ENCODE peak calls at places on chromosomes 11 and 22, in eight cellular contexts. One of them, this sample, is unnamed.

GRCh38 chr11:61851900-61852295 is 23.8 kb downstream of the FADS2 start:
- DNase-seq in kidney: no peak
- DNase-seq in fibroblast of mammary gland: no peak
- DNase-seq in A549: no peak
- DNase-seq in WERI-Rb-1: no peak
- DNase-seq in OCI-LY7: no peak
- DNase-seq in pancreas: no peak
- DNase-seq in mammary epithelial cell: no peak
- DNase-seq in this sample: no peak

GRCh38 chr11:61092280-61092766 is 10.0 kb upstream of the CD5 start:
- DNase-seq in mammary epithelial cell: no peak
- DNase-seq in WERI-Rb-1: no peak
- DNase-seq in OCI-LY7: no peak
- DNase-seq in pancreas: no peak
- DNase-seq in kidney: no peak
- DNase-seq in fibroblast of mammary gland: no peak
- DNase-seq in A549: no peak
- DNase-seq in this sample: no peak

GRCh38 chr11:29485641-29486040 is 531.2 kb downstream of the KCNA4 start:
- DNase-seq in WERI-Rb-1: no peak
- DNase-seq in kidney: no peak
- DNase-seq in A549: no peak
- DNase-seq in OCI-LY7: no peak
- DNase-seq in pancreas: no peak
- DNase-seq in fibroblast of mammary gland: no peak
- DNase-seq in mammary epithelial cell: no peak
- DNase-seq in this sample: no peak

GRCh38 chr22:49826603-49827306 is 918 bp downstream of the BRD1 start:
- DNase-seq in fibroblast of mammary gland: peak; percentile 28
- DNase-seq in pancreas: no peak
- DNase-seq in OCI-LY7: peak; percentile 64
- DNase-seq in WERI-Rb-1: no peak
- DNase-seq in mammary epithelial cell: peak; percentile 47
- DNase-seq in A549: no peak
- DNase-seq in kidney: no peak
- DNase-seq in this sample: no peak

GRCh38 chr11:10450451-10451398 is 4.3 kb upstream of the AMPD3 start:
- DNase-seq in OCI-LY7: no peak
- DNase-seq in pancreas: peak; percentile 64
- DNase-seq in WERI-Rb-1: no peak
- DNase-seq in A549: peak; percentile 45
- DNase-seq in mammary epithelial cell: peak; percentile 50
- DNase-seq in fibroblast of mammary gland: no peak
- DNase-seq in kidney: peak; percentile 81
- DNase-seq in this sample: no peak

GRCh38 chr22:50546326-50547230 is 879 bp downstream of the KLHDC7B start:
- DNase-seq in WERI-Rb-1: no peak
- DNase-seq in kidney: peak; percentile 74
- DNase-seq in OCI-LY7: no peak
- DNase-seq in A549: no peak
- DNase-seq in pancreas: no peak
- DNase-seq in fibroblast of mammary gland: no peak
- DNase-seq in mammary epithelial cell: no peak
- DNase-seq in this sample: peak; percentile 90

GRCh38 chr11:11826260-11826659 is 15.5 kb upstream of the USP47 start:
- DNase-seq in WERI-Rb-1: no peak
- DNase-seq in mammary epithelial cell: no peak
- DNase-seq in OCI-LY7: no peak
- DNase-seq in pancreas: no peak
- DNase-seq in fibroblast of mammary gland: no peak
- DNase-seq in A549: no peak
- DNase-seq in kidney: no peak
- DNase-seq in this sample: no peak

GRCh38 chr11:6611092-6612007 is 666 bp downstream of the TAF10 start:
- DNase-seq in mammary epithelial cell: peak; percentile 14
- DNase-seq in A549: no peak
- DNase-seq in fibroblast of mammary gland: peak; percentile 20
- DNase-seq in WERI-Rb-1: peak; percentile 26
- DNase-seq in pancreas: peak; percentile 62
- DNase-seq in kidney: peak; percentile 91
- DNase-seq in OCI-LY7: peak; percentile 30
- DNase-seq in this sample: peak; percentile 89

GRCh38 chr11:393219-394033 is 583 bp upstream of the PKP3 start:
- DNase-seq in kidney: no peak
- DNase-seq in A549: peak; percentile 97
- DNase-seq in fibroblast of mammary gland: peak; percentile 77
- DNase-seq in OCI-LY7: no peak
- DNase-seq in pancreas: no peak
- DNase-seq in WERI-Rb-1: no peak
- DNase-seq in mammary epithelial cell: peak; percentile 92
- DNase-seq in this sample: no peak

GRCh38 chr11:115961168-115962003 is 457.2 kb upstream of the CADM1 start:
- DNase-seq in WERI-Rb-1: peak; percentile 22
- DNase-seq in A549: no peak
- DNase-seq in pancreas: no peak
- DNase-seq in fibroblast of mammary gland: no peak
- DNase-seq in kidney: no peak
- DNase-seq in OCI-LY7: no peak
- DNase-seq in mammary epithelial cell: no peak
- DNase-seq in this sample: no peak

GRCh38 chr11:128548655-128549255 is 38.6 kb downstream of the ETS1 start:
- DNase-seq in mammary epithelial cell: no peak
- DNase-seq in WERI-Rb-1: no peak
- DNase-seq in A549: no peak
- DNase-seq in kidney: peak; percentile 94
- DNase-seq in pancreas: peak; percentile 34
- DNase-seq in OCI-LY7: peak; percentile 48
- DNase-seq in fibroblast of mammary gland: peak; percentile 48
- DNase-seq in this sample: no peak

GRCh38 chr11:2787816-2788750 is 88.3 kb upstream of the KCNQ1OT1 start:
- DNase-seq in A549: no peak
- DNase-seq in OCI-LY7: no peak
- DNase-seq in kidney: peak; percentile 73
- DNase-seq in fibroblast of mammary gland: no peak
- DNase-seq in pancreas: peak; percentile 8
- DNase-seq in WERI-Rb-1: no peak
- DNase-seq in mammary epithelial cell: no peak
- DNase-seq in this sample: peak; percentile 58

GRCh38 chr22:42074153-42074750 is at the start of gene PHETA2:
- DNase-seq in WERI-Rb-1: no peak
- DNase-seq in mammary epithelial cell: no peak
- DNase-seq in A549: no peak
- DNase-seq in kidney: peak; percentile 88
- DNase-seq in fibroblast of mammary gland: peak; percentile 34
- DNase-seq in OCI-LY7: no peak
- DNase-seq in pancreas: peak; percentile 61
- DNase-seq in this sample: no peak

GRCh38 chr11:120137611-120138521 is at the start of gene TRIM29:
- DNase-seq in pancreas: no peak
- DNase-seq in mammary epithelial cell: peak; percentile 92
- DNase-seq in OCI-LY7: no peak
- DNase-seq in A549: no peak
- DNase-seq in fibroblast of mammary gland: no peak
- DNase-seq in WERI-Rb-1: no peak
- DNase-seq in kidney: peak; percentile 93
- DNase-seq in this sample: peak; percentile 89

GRCh38 chr11:19777342-19778102 is 64.9 kb downstream of the NAV2 start:
- DNase-seq in pancreas: peak; percentile 44
- DNase-seq in OCI-LY7: no peak
- DNase-seq in A549: peak; percentile 68
- DNase-seq in WERI-Rb-1: no peak
- DNase-seq in fibroblast of mammary gland: peak; percentile 78
- DNase-seq in mammary epithelial cell: peak; percentile 63
- DNase-seq in kidney: no peak
- DNase-seq in this sample: no peak

GRCh38 chr22:24104307-24105017 is 76.8 kb upstream of the SUSD2 start:
- DNase-seq in A549: no peak
- DNase-seq in kidney: peak; percentile 50
- DNase-seq in mammary epithelial cell: no peak
- DNase-seq in fibroblast of mammary gland: no peak
- DNase-seq in WERI-Rb-1: no peak
- DNase-seq in OCI-LY7: no peak
- DNase-seq in pancreas: no peak
- DNase-seq in this sample: peak; percentile 26

GRCh38 chr22:30743257-30744020 is 48.8 kb downstream of the OSBP2 start:
- DNase-seq in mammary epithelial cell: no peak
- DNase-seq in A549: no peak
- DNase-seq in fibroblast of mammary gland: no peak
- DNase-seq in WERI-Rb-1: no peak
- DNase-seq in kidney: peak; percentile 51
- DNase-seq in OCI-LY7: no peak
- DNase-seq in pancreas: no peak
- DNase-seq in this sample: no peak

GRCh38 chr11:111414267-111414931 is 35.3 kb upstream of the POU2AF1 start:
- DNase-seq in pancreas: no peak
- DNase-seq in WERI-Rb-1: no peak
- DNase-seq in OCI-LY7: peak; percentile 86
- DNase-seq in fibroblast of mammary gland: no peak
- DNase-seq in A549: no peak
- DNase-seq in kidney: no peak
- DNase-seq in mammary epithelial cell: no peak
- DNase-seq in this sample: no peak

GRCh38 chr11:67002297-67002913 is 20.5 kb upstream of the SYT12 start:
- DNase-seq in OCI-LY7: no peak
- DNase-seq in fibroblast of mammary gland: no peak
- DNase-seq in mammary epithelial cell: no peak
- DNase-seq in kidney: no peak
- DNase-seq in pancreas: no peak
- DNase-seq in A549: no peak
- DNase-seq in WERI-Rb-1: no peak
- DNase-seq in this sample: no peak

GRCh38 chr11:47848636-47849155 is 546 bp upstream of the NUP160 start:
- DNase-seq in mammary epithelial cell: no peak
- DNase-seq in A549: no peak
- DNase-seq in pancreas: no peak
- DNase-seq in kidney: no peak
- DNase-seq in WERI-Rb-1: no peak
- DNase-seq in OCI-LY7: no peak
- DNase-seq in fibroblast of mammary gland: no peak
- DNase-seq in this sample: no peak

GRCh38 chr11:47850337-47850736 is 2.2 kb upstream of the NUP160 start:
- DNase-seq in pancreas: no peak
- DNase-seq in A549: no peak
- DNase-seq in mammary epithelial cell: no peak
- DNase-seq in OCI-LY7: peak; percentile 80
- DNase-seq in fibroblast of mammary gland: no peak
- DNase-seq in kidney: no peak
- DNase-seq in WERI-Rb-1: no peak
- DNase-seq in this sample: no peak

GRCh38 chr11:47847537-47847891 is 636 bp downstream of the NUP160 start:
- DNase-seq in A549: no peak
- DNase-seq in pancreas: no peak
- DNase-seq in fibroblast of mammary gland: no peak
- DNase-seq in mammary epithelial cell: no peak
- DNase-seq in WERI-Rb-1: no peak
- DNase-seq in kidney: no peak
- DNase-seq in OCI-LY7: no peak
- DNase-seq in this sample: no peak

GRCh38 chr11:47846998-47847397 is 1.2 kb downstream of the NUP160 start:
- DNase-seq in kidney: no peak
- DNase-seq in OCI-LY7: no peak
- DNase-seq in mammary epithelial cell: no peak
- DNase-seq in WERI-Rb-1: no peak
- DNase-seq in A549: no peak
- DNase-seq in fibroblast of mammary gland: no peak
- DNase-seq in pancreas: no peak
- DNase-seq in this sample: no peak

DNA sequence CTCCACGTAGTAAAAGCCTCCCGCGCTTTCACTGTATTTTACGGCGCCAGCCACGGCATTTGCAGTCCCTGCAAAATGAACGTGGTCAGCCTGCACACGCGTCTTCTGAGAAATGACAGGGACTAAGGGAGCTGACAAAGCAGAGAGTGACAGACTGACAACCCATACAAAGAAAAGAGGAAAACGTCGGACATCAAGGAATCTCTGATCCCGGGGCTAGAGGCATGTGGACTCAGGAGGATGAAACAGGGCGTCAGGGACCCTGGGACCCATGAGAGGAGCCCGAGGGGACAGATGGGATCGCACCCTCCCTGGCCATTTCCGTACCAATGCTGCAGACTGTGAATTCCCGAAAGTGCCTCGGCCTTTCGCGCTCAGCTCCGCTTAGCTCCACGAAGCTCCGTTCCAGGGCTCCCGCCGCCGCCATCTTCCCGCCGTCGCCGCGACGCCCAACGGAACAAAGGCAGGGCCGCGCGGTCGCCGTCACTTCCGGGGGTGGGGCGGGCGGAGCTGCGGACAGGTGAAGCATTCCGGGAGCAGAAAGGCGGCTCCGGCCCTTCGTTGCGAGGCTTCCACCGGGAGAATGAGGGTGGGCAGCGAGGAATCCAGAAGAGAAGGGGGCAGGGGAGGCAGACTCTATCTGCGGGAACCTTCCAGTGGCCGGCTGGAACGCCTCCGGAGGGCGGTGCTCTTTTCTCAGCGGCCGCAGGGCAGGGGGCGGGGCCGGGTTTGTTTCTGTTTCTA is at the start of gene NUP160:
- DNase-seq in mammary epithelial cell: peak; percentile 69
- DNase-seq in OCI-LY7: peak; percentile 76
- DNase-seq in kidney: peak; percentile 95
- DNase-seq in fibroblast of mammary gland: no peak
- DNase-seq in pancreas: peak; percentile 85
- DNase-seq in WERI-Rb-1: peak; percentile 84
- DNase-seq in A549: peak; percentile 79
- DNase-seq in this sample: peak; percentile 90
- TF ChIP-seq CTCF in mammary epithelial cell: no peak
- TF ChIP-seq CTCF in OCI-LY7: no peak
- TF ChIP-seq CTCF in kidney: no peak
- TF ChIP-seq CTCF in fibroblast of mammary gland: no peak
- TF ChIP-seq CTCF in pancreas: no peak
- TF ChIP-seq CTCF in WERI-Rb-1: no peak
- TF ChIP-seq CTCF in A549: no peak
- TF ChIP-seq CTCF in this sample: peak; percentile 30

GRCh38 chr22:36816635-36817428 is at the start of gene PVALB:
- DNase-seq in WERI-Rb-1: no peak
- DNase-seq in fibroblast of mammary gland: peak; percentile 19
- DNase-seq in kidney: no peak
- DNase-seq in A549: peak; percentile 23
- DNase-seq in mammary epithelial cell: peak; percentile 19
- DNase-seq in OCI-LY7: no peak
- DNase-seq in pancreas: no peak
- DNase-seq in this sample: no peak
- TF ChIP-seq CTCF in WERI-Rb-1: no peak
- TF ChIP-seq CTCF in fibroblast of mammary gland: no peak
- TF ChIP-seq CTCF in kidney: no peak
- TF ChIP-seq CTCF in A549: no peak
- TF ChIP-seq CTCF in mammary epithelial cell: no peak
- TF ChIP-seq CTCF in OCI-LY7: no peak
- TF ChIP-seq CTCF in pancreas: no peak
- TF ChIP-seq CTCF in this sample: no peak

GRCh38 chr22:19105867-19106802 is 16.1 kb downstream of the DGCR2 start:
- DNase-seq in OCI-LY7: peak; percentile 55
- DNase-seq in mammary epithelial cell: peak; percentile 30
- DNase-seq in pancreas: no peak
- DNase-seq in fibroblast of mammary gland: no peak
- DNase-seq in WERI-Rb-1: no peak
- DNase-seq in A549: peak; percentile 18
- DNase-seq in kidney: no peak
- DNase-seq in this sample: peak; percentile 48
- TF ChIP-seq CTCF in OCI-LY7: peak; percentile 71
- TF ChIP-seq CTCF in mammary epithelial cell: peak; percentile 38
- TF ChIP-seq CTCF in pancreas: no peak
- TF ChIP-seq CTCF in fibroblast of mammary gland: peak; percentile 27
- TF ChIP-seq CTCF in WERI-Rb-1: peak; percentile 72
- TF ChIP-seq CTCF in A549: no peak
- TF ChIP-seq CTCF in kidney: no peak
- TF ChIP-seq CTCF in this sample: no peak

GRCh38 chr22:21447694-21448402 is 19.3 kb upstream of the TMEM191C start:
- DNase-seq in A549: no peak
- DNase-seq in mammary epithelial cell: no peak
- DNase-seq in pancreas: peak; percentile 61
- DNase-seq in fibroblast of mammary gland: no peak
- DNase-seq in WERI-Rb-1: peak; percentile 34
- DNase-seq in kidney: peak; percentile 61
- DNase-seq in OCI-LY7: no peak
- DNase-seq in this sample: peak; percentile 81
- TF ChIP-seq CTCF in A549: no peak
- TF ChIP-seq CTCF in mammary epithelial cell: peak; percentile 22
- TF ChIP-seq CTCF in pancreas: no peak
- TF ChIP-seq CTCF in fibroblast of mammary gland: peak; percentile 6
- TF ChIP-seq CTCF in WERI-Rb-1: peak; percentile 70
- TF ChIP-seq CTCF in kidney: no peak
- TF ChIP-seq CTCF in OCI-LY7: peak; percentile 69
- TF ChIP-seq CTCF in this sample: peak; percentile 43

This sample was measured in chondrocyte.